ENCODE peak calls at places on chromosomes 13 and 19, in ten cellular contexts. U, R, M, X, T, Q, P, O, H and C are unnamed samples.

GRCh38 chr13:38662362-38662761 is 24.5 kb upstream of the FREM2 start:
- DNase-seq in X (no peak), U (no peak), H (peak), T (no peak), R (no peak), M (no peak), Q (no peak), P (no peak), O (no peak), C (no peak)

GRCh38 chr13:44379885-44380284 is 6.3 kb downstream of the SERP2 start:
- DNase-seq in M (no peak), R (no peak), P (no peak), Q (no peak), H (no peak), X (no peak), O (no peak), U (no peak), T (no peak), C (no peak)

GRCh38 chr19:51479531-51480331 is 1.4 kb downstream of the CEACAM18 start:
- DNase-seq in U (no peak), M (no peak), Q (no peak), T (no peak), O (no peak), H (no peak), X (no peak), P (no peak), R (no peak), C (no peak)

GRCh38 chr13:113518080-113518803 is 27.7 kb upstream of the DCUN1D2 start:
- DNase-seq in H (no peak), R (no peak), T (no peak), O (no peak), U (peak), M (no peak), Q (no peak), X (no peak), P (no peak), C (no peak)

GRCh38 chr13:111215081-111216047 is 100.3 kb downstream of the ARHGEF7 start:
- DNase-seq in M (no peak), H (no peak), U (no peak), Q (no peak), R (no peak), X (peak), O (no peak), T (no peak), P (no peak), C (no peak)

GRCh38 chr19:43564800-43565199 is 10.5 kb downstream of the XRCC1 start:
- DNase-seq in H (no peak), X (no peak), Q (no peak), O (no peak), T (no peak), U (no peak), R (no peak), M (no peak), P (no peak), C (no peak)

GRCh38 chr13:103386341-103386740 is 320.1 kb upstream of the SLC10A2 start:
- DNase-seq in R (no peak), Q (no peak), U (no peak), H (no peak), O (no peak), X (no peak), T (no peak), M (no peak), P (no peak), C (no peak)

GRCh38 chr13:67230774-67231480 is 791 bp upstream of the PCDH9 start:
- DNase-seq in M (peak), O (no peak), U (no peak), H (peak), P (peak), X (peak), Q (peak), R (peak), T (peak), C (peak)

GRCh38 chr19:30895946-30896345 is 453.3 kb downstream of the TSHZ3 start:
- DNase-seq in Q (no peak), O (no peak), X (no peak), U (no peak), T (no peak), P (no peak), M (no peak), H (no peak), R (no peak), C (no peak)

GRCh38 chr13:22114630-22115311 is 443.9 kb downstream of the FGF9 start:
- DNase-seq in H (peak), X (no peak), O (no peak), Q (no peak), M (no peak), R (no peak), P (no peak), T (peak), U (no peak), C (no peak)

GRCh38 chr13:107275945-107276614 is 708.1 kb upstream of the ARGLU1 start:
- DNase-seq in U (no peak), X (no peak), T (no peak), M (no peak), Q (no peak), H (no peak), O (no peak), R (no peak), P (peak), C (no peak)

GRCh38 chr13:75744127-75744526 is 108.0 kb downstream of the LMO7 start:
- DNase-seq in H (no peak), O (no peak), R (no peak), U (no peak), X (no peak), Q (no peak), T (no peak), P (no peak), M (no peak), C (no peak)

GRCh38 chr19:30006206-30006605 is 64.2 kb downstream of the URI1 start:
- DNase-seq in M (no peak), O (no peak), T (no peak), X (no peak), U (no peak), P (no peak), Q (no peak), R (no peak), H (no peak), C (no peak)

GRCh38 chr13:21046203-21046602 is 15.2 kb downstream of the LATS2 start:
- DNase-seq in U (no peak), T (no peak), Q (no peak), R (no peak), P (no peak), M (no peak), H (no peak), O (no peak), X (no peak), C (no peak)

GRCh38 chr13:61136101-61136500 is 279.5 kb downstream of the PCDH20 start:
- DNase-seq in P (no peak), H (no peak), R (no peak), Q (no peak), M (no peak), T (no peak), X (no peak), O (no peak), U (no peak), C (no peak)

GRCh38 chr19:41548954-41549688 is 26.8 kb upstream of the CEACAM21 start:
- DNase-seq in H (no peak), X (peak), U (no peak), M (no peak), Q (no peak), R (peak), P (peak), O (no peak), T (peak), C (peak)

DNA sequence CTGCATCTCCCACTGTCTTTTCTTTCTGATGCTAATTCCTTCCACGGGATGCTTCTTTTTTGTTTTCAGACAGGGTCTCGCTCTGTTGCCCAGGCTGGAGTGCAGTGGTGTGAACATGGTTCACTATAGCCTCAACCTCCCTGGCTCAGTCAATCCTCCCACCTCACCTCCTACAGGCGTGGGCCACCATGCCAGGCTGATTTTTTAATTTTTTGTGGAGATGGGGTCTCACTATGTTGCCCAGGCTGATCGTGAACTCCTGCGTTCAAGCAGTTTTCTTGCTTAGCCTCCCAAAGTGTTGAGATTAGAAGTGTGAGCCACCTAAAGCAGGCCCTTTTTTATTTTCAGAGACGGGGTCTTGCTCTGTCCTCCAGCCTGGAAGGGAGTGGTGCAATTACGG is 4.8 kb downstream of the GYS1 start:
- DNase-seq in U (no peak), H (no peak), O (no peak), X (no peak), R (no peak), T (no peak), M (no peak), Q (no peak), P (no peak), C (no peak)
- H3K4me3 ChIP-seq in U (no peak), H (no peak), O (no peak), X (no peak), R (no peak), T (no peak), M (no peak), Q (no peak), P (no peak), C (no peak)

GRCh38 chr19:49101160-49101559 is 13.0 kb upstream of the LIN7B start:
- DNase-seq in U (no peak), O (no peak), M (no peak), X (no peak), Q (no peak), R (no peak), P (no peak), H (no peak), T (no peak), C (no peak)

GRCh38 chr19:49094505-49095482 is 9.5 kb downstream of the SNRNP70 start:
- DNase-seq in H (no peak), Q (no peak), O (no peak), U (no peak), P (no peak), T (no peak), R (no peak), M (no peak), X (no peak), C (no peak)

GRCh38 chr19:49102303-49102702 is 11.9 kb upstream of the LIN7B start:
- DNase-seq in U (no peak), X (no peak), Q (no peak), T (no peak), R (no peak), P (no peak), O (no peak), H (no peak), M (no peak), C (no peak)

GRCh38 chr19:49097453-49098288 is 12.4 kb downstream of the SNRNP70 start:
- DNase-seq in H (peak), X (peak), T (peak), U (no peak), Q (peak), P (peak), M (peak), R (peak), O (peak), C (peak)

GRCh38 chr19:49098795-49099194 is 13.5 kb downstream of the SNRNP70 start:
- DNase-seq in R (peak), X (peak), Q (no peak), H (no peak), U (no peak), O (no peak), M (no peak), T (no peak), P (no peak), C (no peak)
- TF ChIP-seq POLR2A in R (no peak), X (no peak), Q (no peak), H (no peak), U (no peak), O (no peak), M (no peak), T (no peak), P (no peak), C (no peak)

GRCh38 chr19:13696839-13697238 is 67.5 kb upstream of the MRI1 start:
- DNase-seq in U (no peak), Q (no peak), R (no peak), T (no peak), H (no peak), O (no peak), X (no peak), P (no peak), M (no peak), C (no peak)

GRCh38 chr19:13689050-13689449 is 75.3 kb upstream of the MRI1 start:
- DNase-seq in O (peak), T (peak), H (peak), R (no peak), P (peak), M (no peak), X (no peak), U (no peak), Q (no peak), C (no peak)

GRCh38 chr19:13691569-13691968 is 72.8 kb upstream of the MRI1 start:
- DNase-seq in P (no peak), T (no peak), R (no peak), M (no peak), X (no peak), U (no peak), O (no peak), H (no peak), Q (no peak), C (no peak)

GRCh38 chr19:13693933-13694332 is 70.4 kb upstream of the MRI1 start:
- DNase-seq in X (no peak), R (no peak), H (no peak), M (no peak), U (no peak), T (no peak), O (no peak), P (no peak), Q (no peak), C (no peak)

DNA sequence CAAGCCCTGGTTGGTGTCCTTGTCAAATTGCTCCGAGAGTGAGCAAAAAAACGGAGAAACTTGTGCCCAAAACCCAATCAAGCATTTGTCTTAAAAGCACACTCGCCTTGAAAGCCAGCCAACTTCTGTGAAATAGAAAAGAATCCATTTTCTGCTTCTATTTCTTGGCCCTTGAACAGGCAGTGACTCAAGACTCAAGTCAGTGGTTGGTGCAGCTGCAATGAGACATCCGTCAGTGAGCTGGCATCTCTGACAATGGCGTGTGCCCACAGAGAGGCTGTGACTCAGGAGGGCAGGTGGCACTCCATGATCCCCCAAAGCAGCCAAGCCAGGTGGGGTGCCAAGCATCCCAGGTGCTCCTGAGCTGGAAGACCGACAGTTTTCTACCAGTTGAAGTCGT is 72.2 kb upstream of the MRI1 start:
- DNase-seq in O (no peak), M (no peak), P (no peak), Q (no peak), H (peak), U (no peak), X (peak), T (no peak), R (no peak), C (no peak)
- H3K4me3 ChIP-seq in O (no peak), M (no peak), P (no peak), Q (no peak), H (no peak), U (no peak), X (no peak), T (no peak), R (no peak), C (no peak)

GRCh38 chr19:55224038-55224665 is 4.4 kb downstream of the TMEM86B start:
- DNase-seq in H (no peak), R (no peak), T (no peak), Q (no peak), O (no peak), M (no peak), P (no peak), X (no peak), U (no peak), C (no peak)
- TF ChIP-seq POLR2A in H (no peak), R (no peak), T (no peak), Q (no peak), O (no peak), M (no peak), P (no peak), X (no peak), U (no peak), C (no peak)

DNA sequence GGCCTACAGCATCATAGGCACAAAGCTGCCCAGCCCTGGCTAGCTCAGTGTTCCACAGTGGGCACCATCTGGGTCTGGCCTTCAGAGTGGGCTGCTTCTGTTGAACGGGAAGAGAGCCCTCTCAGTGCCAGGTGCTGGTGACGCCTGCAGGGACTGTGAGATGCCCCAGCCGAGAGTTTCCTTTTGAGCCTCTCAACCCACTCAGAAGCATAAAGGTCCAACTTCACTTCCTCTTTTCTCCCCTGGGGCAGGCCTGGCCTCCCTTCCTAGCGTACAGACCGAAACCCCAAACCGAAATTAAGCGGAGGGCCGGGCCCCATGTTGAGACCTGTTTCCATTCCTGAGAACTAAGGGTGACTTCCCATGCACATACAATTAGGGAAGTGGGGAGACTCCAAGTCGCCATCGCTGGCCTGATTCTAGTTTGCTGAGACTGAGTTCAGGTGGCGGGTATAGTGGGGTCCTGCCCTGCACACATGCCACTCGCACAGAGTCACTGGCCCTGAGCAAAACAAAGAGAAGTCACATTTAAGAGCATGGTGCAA is 6.9 kb downstream of the RAB8A start:
- DNase-seq in R (peak), H (no peak), U (no peak), T (peak), O (no peak), P (no peak), X (no peak), Q (no peak), M (no peak), C (peak)
- H3K4me3 ChIP-seq in R (peak), H (no peak), U (no peak), T (peak), O (no peak), P (no peak), X (no peak), Q (no peak), M (no peak), C (no peak)

GRCh38 chr13:46181799-46182490 is at the start of gene LCP1:
- DNase-seq in R (peak), U (no peak), Q (no peak), H (no peak), M (no peak), X (peak), P (no peak), O (no peak), T (peak), C (peak)

GRCh38 chr13:46178143-46178542 is 3.8 kb downstream of the LCP1 start:
- DNase-seq in P (no peak), H (no peak), Q (no peak), R (no peak), X (no peak), T (peak), M (no peak), O (no peak), U (no peak), C (no peak)

GRCh38 chr13:46178821-46179220 is 3.2 kb downstream of the LCP1 start:
- DNase-seq in X (no peak), P (no peak), U (no peak), R (no peak), M (no peak), T (peak), Q (no peak), O (no peak), H (no peak), C (no peak)

GRCh38 chr13:46180393-46180792 is 1.6 kb downstream of the LCP1 start:
- DNase-seq in Q (no peak), T (peak), R (no peak), M (no peak), O (no peak), H (no peak), U (no peak), X (no peak), P (no peak), C (no peak)

DNA sequence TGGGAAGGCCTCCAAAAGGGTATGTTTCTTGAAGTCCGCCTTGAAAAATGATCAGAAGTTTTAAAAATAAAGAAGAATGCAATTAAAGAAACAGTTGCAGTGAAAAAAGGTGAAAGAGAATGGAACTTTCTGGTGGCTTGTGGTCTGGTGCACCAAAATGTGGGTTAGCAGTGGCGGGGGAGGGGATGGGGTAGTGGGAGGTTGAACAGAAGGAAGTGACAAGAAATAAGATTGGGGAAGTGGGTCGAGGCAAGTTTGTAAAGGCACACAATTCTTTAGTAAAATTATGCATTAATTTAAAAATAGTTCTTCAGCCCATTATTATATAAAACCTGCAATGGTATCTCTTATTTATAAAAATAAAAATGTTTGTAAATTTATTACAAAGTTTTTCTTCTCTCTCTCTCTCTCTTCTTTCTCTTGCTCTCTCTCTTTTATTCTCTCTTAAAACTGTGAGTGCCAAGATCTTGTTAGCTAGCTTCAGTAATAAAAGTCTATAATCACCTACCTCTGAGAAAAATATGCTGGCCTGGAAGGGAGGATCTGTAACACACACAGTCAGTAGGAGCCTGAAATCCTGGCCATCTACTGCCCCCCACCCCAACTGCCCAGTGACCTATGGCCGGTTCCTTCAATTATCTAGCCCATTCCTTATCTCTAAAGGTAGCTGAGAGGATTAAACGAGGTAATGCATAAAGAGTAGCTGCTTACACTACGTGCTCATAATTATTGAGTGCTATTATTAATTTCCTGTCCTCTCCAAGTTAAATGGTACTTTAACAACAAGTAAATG is 2.2 kb downstream of the LCP1 start:
- DNase-seq in R (peak), X (peak), U (no peak), Q (no peak), T (peak), P (no peak), M (no peak), O (no peak), H (no peak), C (peak)
- TF ChIP-seq POLR2A in R (no peak), X (no peak), U (no peak), Q (no peak), T (peak), P (no peak), M (no peak), O (no peak), H (no peak), C (no peak)